ENCODE peak calls at places on chromosome 22, in seven cellular contexts. One of them, this sample, is unnamed.

GRCh38 chr22:38276161-38276560 is 3.4 kb upstream of the TMEM184B start:
- DNase-seq in D341Med: no peak
- DNase-seq in activated naive CD8-positive, alpha-beta T cell treated with anti-CD3 and anti-CD28 coated beads for 36 hours: no peak
- DNase-seq in epithelial cell of esophagus: no peak
- DNase-seq in stimulated activated CD4-positive, alpha-beta T cell treated with anti-CD3 and anti-CD28 coated beads, Interleukin-1b, Interleukin-23, amount 100 ng/mL, for 48 hours: no peak
- DNase-seq in anterior cingulate cortex: no peak
- DNase-seq in effector CD4-positive, alpha-beta T cell: no peak
- DNase-seq in this sample: no peak

GRCh38 chr22:20090730-20091240 is 10.7 kb downstream of the DGCR8 start:
- DNase-seq in epithelial cell of esophagus: no peak
- DNase-seq in anterior cingulate cortex: no peak
- DNase-seq in D341Med: no peak
- DNase-seq in stimulated activated CD4-positive, alpha-beta T cell treated with anti-CD3 and anti-CD28 coated beads, Interleukin-1b, Interleukin-23, amount 100 ng/mL, for 48 hours: no peak
- DNase-seq in activated naive CD8-positive, alpha-beta T cell treated with anti-CD3 and anti-CD28 coated beads for 36 hours: no peak
- DNase-seq in effector CD4-positive, alpha-beta T cell: no peak
- DNase-seq in this sample: no peak

GRCh38 chr22:21921184-21921721 is 31.4 kb downstream of the PPM1F start:
- DNase-seq in epithelial cell of esophagus: no peak
- DNase-seq in anterior cingulate cortex: no peak
- DNase-seq in stimulated activated CD4-positive, alpha-beta T cell treated with anti-CD3 and anti-CD28 coated beads, Interleukin-1b, Interleukin-23, amount 100 ng/mL, for 48 hours: no peak
- DNase-seq in D341Med: no peak
- DNase-seq in effector CD4-positive, alpha-beta T cell: no peak
- DNase-seq in activated naive CD8-positive, alpha-beta T cell treated with anti-CD3 and anti-CD28 coated beads for 36 hours: no peak
- DNase-seq in this sample: no peak

GRCh38 chr22:38953577-38954413 is 3.6 kb upstream of the APOBEC3A start:
- DNase-seq in stimulated activated CD4-positive, alpha-beta T cell treated with anti-CD3 and anti-CD28 coated beads, Interleukin-1b, Interleukin-23, amount 100 ng/mL, for 48 hours: peak
- DNase-seq in epithelial cell of esophagus: peak
- DNase-seq in D341Med: no peak
- DNase-seq in effector CD4-positive, alpha-beta T cell: no peak
- DNase-seq in anterior cingulate cortex: no peak
- DNase-seq in activated naive CD8-positive, alpha-beta T cell treated with anti-CD3 and anti-CD28 coated beads for 36 hours: peak
- DNase-seq in this sample: peak

GRCh38 chr22:32836286-32836859 is 34.9 kb downstream of the TIMP3 start:
- DNase-seq in stimulated activated CD4-positive, alpha-beta T cell treated with anti-CD3 and anti-CD28 coated beads, Interleukin-1b, Interleukin-23, amount 100 ng/mL, for 48 hours: no peak
- DNase-seq in D341Med: peak
- DNase-seq in epithelial cell of esophagus: peak
- DNase-seq in effector CD4-positive, alpha-beta T cell: no peak
- DNase-seq in anterior cingulate cortex: no peak
- DNase-seq in activated naive CD8-positive, alpha-beta T cell treated with anti-CD3 and anti-CD28 coated beads for 36 hours: no peak
- DNase-seq in this sample: peak

GRCh38 chr22:40044870-40045834 is 50.4 kb downstream of the FAM83F start:
- DNase-seq in anterior cingulate cortex: no peak
- DNase-seq in effector CD4-positive, alpha-beta T cell: peak
- DNase-seq in D341Med: peak
- DNase-seq in stimulated activated CD4-positive, alpha-beta T cell treated with anti-CD3 and anti-CD28 coated beads, Interleukin-1b, Interleukin-23, amount 100 ng/mL, for 48 hours: peak
- DNase-seq in epithelial cell of esophagus: peak
- DNase-seq in activated naive CD8-positive, alpha-beta T cell treated with anti-CD3 and anti-CD28 coated beads for 36 hours: peak
- DNase-seq in this sample: peak

GRCh38 chr22:37501610-37502341 is 15.6 kb upstream of the MFNG start:
- DNase-seq in effector CD4-positive, alpha-beta T cell: no peak
- DNase-seq in anterior cingulate cortex: no peak
- DNase-seq in epithelial cell of esophagus: peak
- DNase-seq in D341Med: no peak
- DNase-seq in activated naive CD8-positive, alpha-beta T cell treated with anti-CD3 and anti-CD28 coated beads for 36 hours: no peak
- DNase-seq in stimulated activated CD4-positive, alpha-beta T cell treated with anti-CD3 and anti-CD28 coated beads, Interleukin-1b, Interleukin-23, amount 100 ng/mL, for 48 hours: no peak
- DNase-seq in this sample: peak

GRCh38 chr22:30235687-30236170 is 10.8 kb downstream of the LIF start:
- DNase-seq in epithelial cell of esophagus: peak
- DNase-seq in effector CD4-positive, alpha-beta T cell: no peak
- DNase-seq in anterior cingulate cortex: no peak
- DNase-seq in activated naive CD8-positive, alpha-beta T cell treated with anti-CD3 and anti-CD28 coated beads for 36 hours: no peak
- DNase-seq in D341Med: no peak
- DNase-seq in stimulated activated CD4-positive, alpha-beta T cell treated with anti-CD3 and anti-CD28 coated beads, Interleukin-1b, Interleukin-23, amount 100 ng/mL, for 48 hours: no peak
- DNase-seq in this sample: peak

GRCh38 chr22:47658182-47658581 is 895.7 kb downstream of the TBC1D22A start:
- DNase-seq in activated naive CD8-positive, alpha-beta T cell treated with anti-CD3 and anti-CD28 coated beads for 36 hours: no peak
- DNase-seq in epithelial cell of esophagus: no peak
- DNase-seq in effector CD4-positive, alpha-beta T cell: no peak
- DNase-seq in stimulated activated CD4-positive, alpha-beta T cell treated with anti-CD3 and anti-CD28 coated beads, Interleukin-1b, Interleukin-23, amount 100 ng/mL, for 48 hours: no peak
- DNase-seq in anterior cingulate cortex: no peak
- DNase-seq in D341Med: no peak
- DNase-seq in this sample: no peak

GRCh38 chr22:38172016-38172431 is 9.6 kb downstream of the PLA2G6 start:
- DNase-seq in stimulated activated CD4-positive, alpha-beta T cell treated with anti-CD3 and anti-CD28 coated beads, Interleukin-1b, Interleukin-23, amount 100 ng/mL, for 48 hours: no peak
- DNase-seq in anterior cingulate cortex: no peak
- DNase-seq in D341Med: no peak
- DNase-seq in effector CD4-positive, alpha-beta T cell: no peak
- DNase-seq in epithelial cell of esophagus: peak
- DNase-seq in activated naive CD8-positive, alpha-beta T cell treated with anti-CD3 and anti-CD28 coated beads for 36 hours: no peak
- DNase-seq in this sample: no peak

GRCh38 chr22:31637938-31638618 is 23.9 kb downstream of the PISD start:
- DNase-seq in stimulated activated CD4-positive, alpha-beta T cell treated with anti-CD3 and anti-CD28 coated beads, Interleukin-1b, Interleukin-23, amount 100 ng/mL, for 48 hours: no peak
- DNase-seq in anterior cingulate cortex: no peak
- DNase-seq in activated naive CD8-positive, alpha-beta T cell treated with anti-CD3 and anti-CD28 coated beads for 36 hours: no peak
- DNase-seq in effector CD4-positive, alpha-beta T cell: no peak
- DNase-seq in epithelial cell of esophagus: peak
- DNase-seq in D341Med: no peak
- DNase-seq in this sample: peak

GRCh38 chr22:24951942-24952836 is at the start of gene KIAA1671:
- DNase-seq in epithelial cell of esophagus: peak
- DNase-seq in stimulated activated CD4-positive, alpha-beta T cell treated with anti-CD3 and anti-CD28 coated beads, Interleukin-1b, Interleukin-23, amount 100 ng/mL, for 48 hours: peak
- DNase-seq in D341Med: peak
- DNase-seq in effector CD4-positive, alpha-beta T cell: peak
- DNase-seq in activated naive CD8-positive, alpha-beta T cell treated with anti-CD3 and anti-CD28 coated beads for 36 hours: peak
- DNase-seq in anterior cingulate cortex: peak
- DNase-seq in this sample: peak

GRCh38 chr22:33919591-33920501 is at the start of gene LARGE1:
- DNase-seq in activated naive CD8-positive, alpha-beta T cell treated with anti-CD3 and anti-CD28 coated beads for 36 hours: peak
- DNase-seq in anterior cingulate cortex: no peak
- DNase-seq in D341Med: peak
- DNase-seq in epithelial cell of esophagus: peak
- DNase-seq in stimulated activated CD4-positive, alpha-beta T cell treated with anti-CD3 and anti-CD28 coated beads, Interleukin-1b, Interleukin-23, amount 100 ng/mL, for 48 hours: peak
- DNase-seq in effector CD4-positive, alpha-beta T cell: no peak
- DNase-seq in this sample: peak

GRCh38 chr22:30866811-30867271 is 101.7 kb downstream of the MORC2 start:
- DNase-seq in stimulated activated CD4-positive, alpha-beta T cell treated with anti-CD3 and anti-CD28 coated beads, Interleukin-1b, Interleukin-23, amount 100 ng/mL, for 48 hours: no peak
- DNase-seq in activated naive CD8-positive, alpha-beta T cell treated with anti-CD3 and anti-CD28 coated beads for 36 hours: no peak
- DNase-seq in epithelial cell of esophagus: no peak
- DNase-seq in D341Med: peak
- DNase-seq in effector CD4-positive, alpha-beta T cell: no peak
- DNase-seq in anterior cingulate cortex: no peak
- DNase-seq in this sample: no peak

This sample was measured in M059J.